ENCODE peak calls at places on chromosomes 16 and 17, in ten cellular contexts. B is adrenal gland, V is H54, J is heart left ventricle, D is Peyer's patch, T is HCT116, A is transverse colon, R is IMR-90, Q is vagina, F is gastrocnemius medialis. C is an unnamed sample.

GRCh38 chr16:80317132-80318098 is 223.4 kb upstream of the DYNLRB2 start:
- DNase-seq in R (peak), D (no peak), T (no peak), Q (no peak), B (no peak), F (no peak), V (peak), J (no peak), A (no peak), C (no peak)

GRCh38 chr16:86391987-86392386 is 118.3 kb upstream of the FOXF1 start:
- DNase-seq in D (no peak), R (peak), J (no peak), B (no peak), T (no peak), F (no peak), Q (no peak), A (no peak), V (no peak), C (no peak)

GRCh38 chr16:967077-967541 is 3.7 kb downstream of the LMF1 start:
- DNase-seq in T (no peak), Q (no peak), A (peak), D (no peak), J (peak), V (no peak), R (no peak), F (no peak), B (no peak), C (no peak)

GRCh38 chr16:4319454-4319853 is 3.6 kb downstream of the GLIS2 start:
- DNase-seq in D (peak), A (peak), J (no peak), R (no peak), B (no peak), Q (no peak), V (no peak), T (no peak), F (no peak), C (peak)

GRCh38 chr16:68444058-68444657 is 4.2 kb downstream of the SMPD3 start:
- DNase-seq in J (peak), V (peak), B (no peak), T (no peak), D (peak), F (no peak), R (peak), A (peak), Q (no peak), C (peak)

GRCh38 chr17:67511012-67511411 is 133.9 kb downstream of the PITPNC1 start:
- DNase-seq in B (no peak), J (no peak), A (no peak), R (no peak), T (no peak), D (no peak), Q (no peak), F (no peak), V (no peak), C (no peak)

GRCh38 chr16:50393461-50394214 is 24.9 kb upstream of the BRD7 start:
- DNase-seq in R (no peak), V (no peak), F (no peak), Q (peak), T (no peak), B (peak), D (no peak), J (no peak), A (no peak), C (no peak)

GRCh38 chr16:12092347-12092882 is 115.9 kb downstream of the SNX29 start:
- DNase-seq in D (peak), T (peak), J (no peak), A (no peak), V (no peak), Q (no peak), B (peak), F (no peak), R (peak), C (no peak)

GRCh38 chr17:28944862-28945741 is 6.2 kb downstream of the PHF12 start:
- DNase-seq in A (no peak), V (no peak), R (peak), F (no peak), T (no peak), B (peak), J (no peak), Q (no peak), D (peak), C (no peak)

GRCh38 chr17:4950075-4950756 is 703 bp upstream of the ENO3 start:
- DNase-seq in R (no peak), B (peak), F (peak), V (no peak), J (peak), D (peak), T (no peak), Q (no peak), A (peak), C (peak)

GRCh38 chr16:20956319-20956718 is 55.7 kb downstream of the LYRM1 start:
- DNase-seq in D (no peak), V (no peak), B (no peak), T (no peak), F (no peak), A (no peak), Q (no peak), J (no peak), R (peak), C (no peak)

GRCh38 chr17:57957886-57958285 is 2.7 kb upstream of the CUEDC1 start:
- DNase-seq in R (no peak), J (no peak), D (peak), T (no peak), V (no peak), B (no peak), F (no peak), A (no peak), Q (no peak), C (no peak)

GRCh38 chr17:78000351-78000750 is 41.8 kb downstream of the TNRC6C start:
- DNase-seq in B (no peak), J (no peak), T (no peak), A (no peak), Q (no peak), V (peak), F (no peak), D (no peak), R (peak), C (no peak)

GRCh38 chr16:74743045-74743667 is 31.5 kb downstream of the FA2H start:
- DNase-seq in T (no peak), A (no peak), Q (no peak), J (no peak), V (no peak), D (no peak), F (no peak), R (no peak), B (no peak), C (no peak)

GRCh38 chr17:45775148-45775547 is 9.0 kb upstream of the CRHR1 start:
- DNase-seq in T (no peak), A (no peak), V (no peak), J (no peak), R (no peak), D (no peak), B (no peak), Q (no peak), F (no peak), C (no peak)

GRCh38 chr16:69338557-69339288 is 641 bp downstream of the COG8 start:
- DNase-seq in A (no peak), V (no peak), D (no peak), Q (no peak), F (no peak), J (peak), B (peak), T (no peak), R (no peak), C (no peak)

GRCh38 chr16:61263400-61263799 is 772.8 kb downstream of the CDH8 start:
- DNase-seq in D (no peak), B (no peak), Q (no peak), R (no peak), A (no peak), F (no peak), V (no peak), J (no peak), T (no peak), C (no peak)

DNA sequence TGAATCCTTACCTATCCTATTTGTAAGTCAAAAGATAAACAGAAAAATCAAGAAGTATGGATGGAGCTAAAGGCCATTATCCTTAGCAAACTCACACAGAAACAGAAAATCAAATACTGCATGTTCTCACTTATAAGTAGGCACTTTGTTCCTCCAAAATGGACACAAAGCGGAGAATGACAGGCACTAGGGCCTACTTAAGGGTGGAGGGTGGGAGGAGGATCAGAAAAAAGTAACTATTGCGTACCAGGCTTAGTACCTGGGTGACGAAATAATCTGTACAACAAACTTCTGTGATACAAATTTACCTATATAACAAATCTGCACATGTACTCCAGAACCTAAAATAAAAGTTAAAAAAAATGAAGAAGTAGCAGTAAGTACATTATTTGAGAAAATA is 164.3 kb downstream of the PARN start:
- DNase-seq in F (no peak), B (no peak), T (no peak), R (no peak), J (no peak), V (no peak), Q (no peak), A (no peak), D (no peak), C (no peak)
- TF ChIP-seq POLR2A in F (no peak), B (no peak), T (no peak), R (no peak), J (no peak), V (no peak), Q (no peak), A (no peak), D (no peak), C (no peak)

GRCh38 chr17:70296456-70296855 is 127.1 kb downstream of the KCNJ2 start:
- DNase-seq in A (no peak), J (no peak), F (no peak), Q (no peak), D (no peak), R (no peak), T (no peak), V (no peak), B (no peak), C (no peak)

GRCh38 chr17:70295732-70296131 is 126.4 kb downstream of the KCNJ2 start:
- DNase-seq in A (no peak), Q (no peak), R (no peak), J (peak), V (no peak), D (no peak), T (no peak), F (peak), B (no peak), C (no peak)

GRCh38 chr17:70297397-70297796 is 128.1 kb downstream of the KCNJ2 start:
- DNase-seq in Q (no peak), A (no peak), V (no peak), J (no peak), D (no peak), T (no peak), F (no peak), R (no peak), B (no peak), C (no peak)

GRCh38 chr17:70295329-70295728 is 126.0 kb downstream of the KCNJ2 start:
- DNase-seq in Q (no peak), V (no peak), F (no peak), T (no peak), D (no peak), B (no peak), R (no peak), J (no peak), A (no peak), C (no peak)

DNA sequence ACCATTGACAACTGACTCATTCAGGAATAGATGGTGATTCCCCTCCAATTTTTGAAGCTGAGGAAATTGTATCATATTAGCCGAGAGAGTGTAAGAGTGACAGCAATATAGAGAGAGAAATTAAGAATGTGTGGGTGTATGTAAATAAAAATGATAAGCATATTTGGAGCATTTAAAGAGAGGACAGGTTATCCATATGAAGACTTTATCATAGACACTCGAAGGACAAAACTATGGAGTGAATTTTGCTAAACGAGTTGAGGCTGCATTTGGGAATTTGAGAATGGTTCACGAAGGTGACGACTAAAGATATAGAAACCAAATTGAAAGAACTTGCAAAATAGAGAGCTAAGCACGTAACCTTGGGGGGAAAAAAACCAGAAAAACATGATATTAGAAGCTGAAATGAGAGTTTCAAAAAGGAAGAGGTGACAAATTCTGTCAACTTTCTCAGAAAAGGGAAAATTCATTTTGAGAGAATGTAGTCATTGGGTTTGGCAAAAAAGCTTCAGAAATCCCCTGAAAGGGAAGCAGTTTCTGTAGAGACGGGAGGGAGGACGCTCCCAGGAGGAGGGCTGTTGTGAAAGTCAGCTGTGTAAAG is 129.7 kb downstream of the KCNJ2 start:
- DNase-seq in B (no peak), F (no peak), V (no peak), Q (no peak), A (no peak), D (no peak), T (no peak), R (no peak), J (no peak), C (no peak)
- TF ChIP-seq POLR2A in B (no peak), F (no peak), V (no peak), Q (no peak), A (no peak), D (no peak), T (no peak), R (no peak), J (no peak), C (no peak)

DNA sequence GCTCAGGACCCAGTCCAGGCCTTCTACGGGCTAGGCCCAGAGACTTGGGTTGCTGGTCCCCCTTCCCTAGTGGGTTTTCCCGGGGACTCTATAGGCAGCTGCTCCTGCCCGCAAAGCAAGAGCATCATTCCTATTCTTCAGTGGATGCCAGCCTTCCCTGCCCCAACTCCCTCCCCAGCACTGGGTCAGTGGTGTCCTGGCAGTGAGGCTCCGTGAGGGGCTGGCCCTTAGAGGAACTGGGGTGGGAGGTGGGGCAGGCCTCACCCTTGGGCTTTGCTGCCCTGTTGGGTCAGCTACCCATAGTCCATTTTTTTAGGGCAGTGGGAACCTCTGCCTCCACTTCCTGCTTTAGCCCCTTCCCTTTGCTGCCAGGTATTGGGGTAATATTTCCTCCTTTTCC is 7.9 kb upstream of the PLEKHG4 start:
- DNase-seq in Q (no peak), R (no peak), A (no peak), J (no peak), D (no peak), T (no peak), V (no peak), B (no peak), F (no peak), C (no peak)
- TF ChIP-seq POLR2A in Q (no peak), R (no peak), A (no peak), J (no peak), D (no peak), T (no peak), V (no peak), B (no peak), F (no peak), C (no peak)

GRCh38 chr17:56890390-56890789 is 23.5 kb downstream of the TRIM25 start:
- DNase-seq in F (no peak), V (no peak), D (no peak), R (no peak), T (no peak), J (no peak), A (no peak), Q (no peak), B (no peak), C (no peak)

GRCh38 chr17:56884483-56885144 is 29.2 kb downstream of the TRIM25 start:
- DNase-seq in T (no peak), J (no peak), A (no peak), V (no peak), F (no peak), R (no peak), B (no peak), Q (no peak), D (no peak), C (no peak)

GRCh38 chr17:56886288-56886721 is 27.5 kb downstream of the TRIM25 start:
- DNase-seq in B (no peak), Q (no peak), J (no peak), V (no peak), T (no peak), R (no peak), A (peak), D (peak), F (no peak), C (peak)

GRCh38 chr17:56887105-56887504 is 26.7 kb downstream of the TRIM25 start:
- DNase-seq in V (no peak), F (no peak), A (no peak), T (no peak), J (no peak), D (no peak), B (no peak), R (peak), Q (no peak), C (no peak)

GRCh38 chr17:56887552-56888467 is 26.0 kb downstream of the TRIM25 start:
- DNase-seq in D (peak), J (no peak), B (no peak), R (peak), T (peak), F (no peak), Q (no peak), A (peak), V (no peak), C (peak)
- TF ChIP-seq POLR2A in D (no peak), J (no peak), B (no peak), R (no peak), T (no peak), F (no peak), Q (no peak), A (no peak), V (no peak), C (no peak)

GRCh38 chr17:82289822-82290541 is 16.5 kb upstream of the CSNK1D start:
- DNase-seq in F (no peak), D (no peak), J (no peak), T (no peak), B (no peak), R (no peak), Q (no peak), V (no peak), A (no peak), C (no peak)

GRCh38 chr17:82287013-82287848 is 13.7 kb upstream of the CSNK1D start:
- DNase-seq in R (no peak), A (peak), F (no peak), T (no peak), J (no peak), Q (no peak), V (no peak), B (no peak), D (no peak), C (no peak)

GRCh38 chr17:82287849-82288601 is 14.5 kb upstream of the CSNK1D start:
- DNase-seq in Q (no peak), D (peak), T (peak), B (peak), R (peak), F (peak), V (peak), A (peak), J (peak), C (peak)

GRCh38 chr17:82291582-82292250 is 18.2 kb upstream of the CSNK1D start:
- DNase-seq in D (no peak), J (no peak), F (no peak), T (no peak), Q (no peak), B (no peak), A (no peak), R (no peak), V (no peak), C (no peak)

DNA sequence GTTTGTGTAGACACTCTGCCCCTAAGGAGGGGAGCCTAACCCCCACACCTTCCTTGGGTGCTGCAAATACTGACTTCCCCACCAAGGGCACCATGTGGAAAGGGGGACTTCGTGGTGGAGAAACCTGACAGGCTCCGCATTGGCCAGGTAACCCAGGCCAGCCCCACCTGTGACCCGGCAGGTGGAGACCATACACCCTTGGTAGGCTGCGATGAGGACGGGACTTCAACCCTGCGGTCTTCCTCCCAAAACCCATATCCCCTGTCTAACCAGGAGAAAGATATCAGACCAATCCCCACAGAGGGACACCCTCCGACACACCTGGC is 15.1 kb upstream of the CSNK1D start:
- DNase-seq in F (no peak), D (no peak), V (no peak), T (no peak), J (no peak), R (no peak), B (no peak), A (no peak), Q (no peak), C (no peak)
- TF ChIP-seq POLR2A in F (no peak), D (no peak), V (no peak), T (no peak), J (no peak), R (no peak), B (no peak), A (no peak), Q (no peak), C (no peak)

DNA sequence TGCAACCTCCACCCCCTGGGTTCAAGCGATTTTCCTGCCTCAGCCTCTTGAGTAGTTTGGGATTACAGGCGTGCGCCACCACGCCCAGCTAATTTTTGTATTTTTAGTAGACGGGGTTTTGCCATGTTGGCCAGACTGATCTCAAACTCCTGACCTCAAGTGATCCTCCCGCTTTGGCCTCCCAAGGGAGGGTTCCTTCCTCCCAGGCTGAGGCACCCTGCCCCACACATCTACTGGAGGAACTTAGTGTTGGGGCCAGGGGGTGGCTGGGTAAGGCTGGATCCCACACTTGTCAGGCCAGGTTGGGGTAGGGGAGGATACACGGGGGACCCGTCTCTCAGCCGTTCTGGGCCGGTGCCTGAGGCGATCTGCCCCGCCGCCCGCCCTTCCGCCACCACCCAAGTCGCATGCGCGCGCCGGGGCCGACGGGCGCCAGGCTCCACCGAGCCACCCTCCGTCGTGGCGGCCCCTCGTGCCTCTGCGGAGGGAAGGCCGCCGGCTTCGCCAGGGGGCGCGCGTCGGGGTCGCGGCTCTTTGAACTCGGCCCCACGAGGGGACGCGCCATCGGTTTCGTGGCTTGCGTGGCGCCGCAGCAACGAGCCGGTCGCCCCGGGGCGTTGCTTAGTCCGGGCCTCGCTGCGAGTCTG is 15.9 kb downstream of the GRB7 start:
- DNase-seq in T (no peak), D (peak), F (no peak), Q (no peak), A (peak), B (peak), J (peak), V (no peak), R (no peak), C (peak)
- TF ChIP-seq POLR2A in T (no peak), D (no peak), F (no peak), Q (no peak), A (no peak), B (no peak), J (no peak), V (peak), R (no peak), C (no peak)

DNA sequence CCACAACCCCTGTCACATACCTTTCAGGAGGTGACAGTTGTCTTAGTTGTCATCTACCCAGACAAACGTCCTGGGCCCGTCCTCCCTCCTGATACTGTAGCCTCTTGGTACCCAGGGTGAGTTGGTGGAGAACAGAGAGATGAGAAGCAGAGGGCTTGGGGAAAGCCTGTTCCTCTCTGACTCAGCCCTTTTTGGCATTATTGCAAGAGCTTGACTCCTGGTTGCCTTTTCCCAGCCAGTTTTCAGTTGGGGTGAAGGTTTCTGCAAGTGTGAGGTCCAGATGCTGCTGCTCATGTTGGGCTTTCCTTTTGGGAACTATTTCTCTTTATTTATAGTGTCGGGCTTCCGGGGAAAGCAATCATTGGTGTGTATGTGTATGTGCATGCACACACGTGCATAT is 2.1 kb upstream of the AOC2 start:
- DNase-seq in V (no peak), Q (no peak), B (peak), R (peak), F (no peak), A (no peak), J (no peak), D (peak), T (no peak), C (no peak)
- TF ChIP-seq POLR2A in V (no peak), Q (no peak), B (no peak), R (no peak), F (no peak), A (no peak), J (no peak), D (no peak), T (no peak), C (no peak)

GRCh38 chr16:56632160-56632847 is at the start of gene MT1M:
- DNase-seq in T (no peak), B (no peak), R (no peak), V (no peak), J (peak), D (no peak), F (peak), A (peak), Q (no peak), C (peak)
- TF ChIP-seq POLR2A in T (no peak), B (no peak), R (no peak), V (no peak), J (peak), D (no peak), F (peak), A (peak), Q (peak), C (no peak)